ENCODE peak calls at places on chromosomes 12 and 14, in four cellular contexts. One of them, this sample, is unnamed.

GRCh38 chr14:101862177-101862576 is 100.7 kb downstream of the PPP2R5C start:
- DNase-seq in body of pancreas: no peak
- DNase-seq in OCI-LY7: no peak
- DNase-seq in effector memory CD4-positive, alpha-beta T cell: no peak
- DNase-seq in this sample: no peak

GRCh38 chr12:128365831-128366231 is 98.9 kb downstream of the TMEM132C start:
- DNase-seq in effector memory CD4-positive, alpha-beta T cell: no peak
- DNase-seq in body of pancreas: no peak
- DNase-seq in OCI-LY7: no peak
- DNase-seq in this sample: no peak

GRCh38 chr14:92551066-92551841 is 37.7 kb downstream of the RIN3 start:
- DNase-seq in OCI-LY7: peak
- DNase-seq in effector memory CD4-positive, alpha-beta T cell: no peak
- DNase-seq in body of pancreas: no peak
- DNase-seq in this sample: no peak

GRCh38 chr14:72521968-72522741 is 371.7 kb downstream of the DPF3 start:
- DNase-seq in body of pancreas: no peak
- DNase-seq in effector memory CD4-positive, alpha-beta T cell: no peak
- DNase-seq in OCI-LY7: no peak
- DNase-seq in this sample: no peak

GRCh38 chr14:94780536-94781404 is 10.9 kb upstream of the GSC start:
- DNase-seq in body of pancreas: no peak
- DNase-seq in effector memory CD4-positive, alpha-beta T cell: no peak
- DNase-seq in OCI-LY7: no peak
- DNase-seq in this sample: no peak

GRCh38 chr12:81998761-81999378 is 239.7 kb upstream of the PPFIA2 start:
- DNase-seq in body of pancreas: no peak
- DNase-seq in OCI-LY7: no peak
- DNase-seq in effector memory CD4-positive, alpha-beta T cell: no peak
- DNase-seq in this sample: no peak

GRCh38 chr12:68953536-68953935 is 20.6 kb upstream of the CPM start:
- DNase-seq in body of pancreas: no peak
- DNase-seq in effector memory CD4-positive, alpha-beta T cell: no peak
- DNase-seq in OCI-LY7: no peak
- DNase-seq in this sample: no peak

GRCh38 chr14:65239897-65240296 is 137.6 kb upstream of the MAX start:
- DNase-seq in effector memory CD4-positive, alpha-beta T cell: no peak
- DNase-seq in body of pancreas: no peak
- DNase-seq in OCI-LY7: no peak
- DNase-seq in this sample: no peak

GRCh38 chr12:11650697-11651281 is 1.3 kb downstream of the ETV6 start:
- DNase-seq in OCI-LY7: peak
- DNase-seq in body of pancreas: no peak
- DNase-seq in effector memory CD4-positive, alpha-beta T cell: no peak
- DNase-seq in this sample: no peak

GRCh38 chr12:121388421-121388981 is 11.4 kb upstream of the RNF34 start:
- DNase-seq in OCI-LY7: no peak
- DNase-seq in body of pancreas: no peak
- DNase-seq in effector memory CD4-positive, alpha-beta T cell: no peak
- DNase-seq in this sample: peak

GRCh38 chr14:47044841-47045240 is 393.3 kb upstream of the RPL10L start:
- DNase-seq in OCI-LY7: no peak
- DNase-seq in effector memory CD4-positive, alpha-beta T cell: no peak
- DNase-seq in body of pancreas: no peak
- DNase-seq in this sample: no peak

GRCh38 chr12:27999970-28000369 is 27.4 kb upstream of the PTHLH start:
- DNase-seq in body of pancreas: no peak
- DNase-seq in effector memory CD4-positive, alpha-beta T cell: no peak
- DNase-seq in OCI-LY7: no peak
- DNase-seq in this sample: no peak

GRCh38 chr14:64841121-64841611 is 38.5 kb downstream of the SPTB start:
- DNase-seq in OCI-LY7: no peak
- DNase-seq in effector memory CD4-positive, alpha-beta T cell: no peak
- DNase-seq in body of pancreas: no peak
- DNase-seq in this sample: no peak

GRCh38 chr14:96638041-96638855 is 136.1 kb downstream of the PAPOLA start:
- DNase-seq in body of pancreas: no peak
- DNase-seq in effector memory CD4-positive, alpha-beta T cell: no peak
- DNase-seq in OCI-LY7: no peak
- DNase-seq in this sample: no peak

GRCh38 chr12:105874121-105874520 is 264.6 kb downstream of the NUAK1 start:
- DNase-seq in OCI-LY7: no peak
- DNase-seq in effector memory CD4-positive, alpha-beta T cell: no peak
- DNase-seq in body of pancreas: no peak
- DNase-seq in this sample: no peak
- H3K27ac ChIP-seq in OCI-LY7: no peak
- H3K27ac ChIP-seq in effector memory CD4-positive, alpha-beta T cell: no peak
- H3K27ac ChIP-seq in body of pancreas: no peak
- H3K27ac ChIP-seq in this sample: no peak

DNA sequence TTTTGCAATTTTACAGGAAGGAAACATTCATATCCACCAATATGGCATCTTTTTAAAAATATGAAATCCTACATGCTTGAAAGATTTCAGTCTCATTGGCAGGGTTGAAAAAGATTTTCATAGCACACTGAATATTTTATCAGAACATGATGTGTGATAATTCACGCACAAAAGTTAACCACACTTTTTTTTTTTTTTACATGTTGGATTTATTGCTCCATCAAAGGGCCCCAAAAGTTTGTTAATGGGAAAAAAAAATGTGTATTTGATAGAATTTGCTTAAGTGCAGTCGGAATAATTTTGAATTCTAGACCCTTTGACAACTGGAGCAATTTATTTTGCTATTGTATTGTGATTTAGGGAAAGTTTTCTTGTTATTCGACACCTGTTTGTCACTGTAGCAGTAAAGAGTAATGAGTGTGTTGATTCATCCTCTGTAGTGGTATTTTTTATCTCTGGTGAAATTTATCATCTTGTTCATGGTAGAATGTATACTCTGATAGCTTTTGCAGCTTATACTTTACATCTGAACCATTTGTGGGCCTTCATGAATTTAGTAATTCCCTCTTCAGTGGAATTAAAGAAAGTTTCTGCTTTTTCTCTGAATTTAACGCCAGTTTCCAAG is 1.1 kb downstream of the EML1 start:
- DNase-seq in OCI-LY7: no peak
- DNase-seq in effector memory CD4-positive, alpha-beta T cell: no peak
- DNase-seq in body of pancreas: no peak
- DNase-seq in this sample: no peak
- H3K4me3 ChIP-seq in OCI-LY7: no peak
- H3K4me3 ChIP-seq in effector memory CD4-positive, alpha-beta T cell: peak
- H3K4me3 ChIP-seq in body of pancreas: no peak
- H3K4me3 ChIP-seq in this sample: no peak

DNA sequence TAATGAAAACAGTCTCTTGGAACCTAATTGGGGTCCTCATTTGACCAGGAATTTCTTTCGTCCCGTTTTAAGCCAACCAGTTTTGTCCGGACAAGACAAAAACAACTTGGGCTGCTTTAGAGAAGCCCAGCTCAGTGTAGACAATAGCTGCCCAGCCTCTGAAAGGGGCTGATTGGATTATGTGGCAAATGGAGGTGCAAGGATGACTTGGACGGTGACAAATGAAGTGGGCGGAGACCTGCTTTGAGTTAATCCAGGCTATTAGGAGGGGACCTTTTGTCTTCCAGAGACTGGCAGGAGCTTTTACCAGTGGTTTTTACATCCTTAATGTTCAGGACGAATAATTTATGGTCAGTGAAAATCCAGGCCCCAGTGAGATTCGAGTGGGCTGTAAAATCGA is 4.8 kb downstream of the MEG3 start:
- DNase-seq in effector memory CD4-positive, alpha-beta T cell: no peak
- DNase-seq in body of pancreas: no peak
- DNase-seq in OCI-LY7: no peak
- DNase-seq in this sample: no peak
- H3K27ac ChIP-seq in effector memory CD4-positive, alpha-beta T cell: no peak
- H3K27ac ChIP-seq in body of pancreas: no peak
- H3K27ac ChIP-seq in OCI-LY7: no peak
- H3K27ac ChIP-seq in this sample: no peak

DNA sequence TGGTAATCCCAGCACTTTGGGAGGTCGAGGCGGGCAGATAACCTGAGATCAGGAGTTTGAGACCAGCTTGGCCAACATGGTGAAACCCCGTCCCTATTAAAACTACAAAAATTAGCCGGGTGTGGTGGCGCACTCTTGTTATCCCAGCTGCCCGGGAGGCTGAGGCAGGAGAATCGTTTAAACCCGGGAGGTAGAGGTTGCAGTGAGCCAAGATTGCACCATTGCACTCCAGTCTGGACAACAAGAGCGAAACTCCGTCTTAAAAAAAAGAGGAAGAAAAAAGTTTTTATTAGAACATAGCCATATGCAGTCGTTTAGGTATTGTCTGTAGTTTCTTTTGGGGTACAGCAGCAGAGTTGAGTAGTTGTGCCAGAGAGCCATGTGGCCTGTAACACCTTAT is 2.0 kb downstream of the ADIPOR2 start:
- DNase-seq in body of pancreas: no peak
- DNase-seq in effector memory CD4-positive, alpha-beta T cell: no peak
- DNase-seq in OCI-LY7: no peak
- DNase-seq in this sample: no peak
- H3K4me3 ChIP-seq in body of pancreas: no peak
- H3K4me3 ChIP-seq in effector memory CD4-positive, alpha-beta T cell: no peak
- H3K4me3 ChIP-seq in OCI-LY7: peak
- H3K4me3 ChIP-seq in this sample: peak

GRCh38 chr12:45605624-45606023 is 123.9 kb upstream of the ARID2 start:
- DNase-seq in body of pancreas: no peak
- DNase-seq in OCI-LY7: no peak
- DNase-seq in effector memory CD4-positive, alpha-beta T cell: no peak
- DNase-seq in this sample: no peak
- H3K27ac ChIP-seq in body of pancreas: no peak
- H3K27ac ChIP-seq in OCI-LY7: no peak
- H3K27ac ChIP-seq in effector memory CD4-positive, alpha-beta T cell: no peak
- H3K27ac ChIP-seq in this sample: no peak

GRCh38 chr12:91381309-91381804 is 198.7 kb upstream of the DCN start:
- DNase-seq in OCI-LY7: no peak
- DNase-seq in body of pancreas: peak
- DNase-seq in effector memory CD4-positive, alpha-beta T cell: no peak
- DNase-seq in this sample: no peak
- H3K4me3 ChIP-seq in OCI-LY7: no peak
- H3K4me3 ChIP-seq in body of pancreas: no peak
- H3K4me3 ChIP-seq in effector memory CD4-positive, alpha-beta T cell: no peak
- H3K4me3 ChIP-seq in this sample: no peak